ENCODE peak calls at places on chromosomes 4 and X, in five cellular contexts. H, Q, V, F and L are unnamed samples. For H3K4me1, the result is how much of the 10 kb centered on the place peaks cover.

GRCh38 chr4:155119006-155119405 is 89.4 kb upstream of the NPY2R start:
- DNase-seq in H (no peak), Q (no peak), V (no peak), F (no peak), L (no peak)

GRCh38 chrX:120463241-120463640 is 5.9 kb downstream of the LAMP2 start:
- DNase-seq in H (no peak), Q (peak), V (no peak), F (no peak), L (no peak)

GRCh38 chrX:106964290-106964689 is 35.7 kb downstream of the MORC4 start:
- DNase-seq in H (no peak), Q (no peak), V (no peak), F (no peak), L (no peak)

GRCh38 chrX:3631196-3631595 is 82.3 kb downstream of the PRKX start:
- DNase-seq in H (no peak), Q (no peak), V (no peak), F (no peak), L (no peak)

GRCh38 chrX:13373807-13374187 is 53.9 kb upstream of the ATXN3L start:
- DNase-seq in H (no peak), Q (peak), V (no peak), F (no peak), L (no peak)

GRCh38 chrX:135531813-135532212 is 11.4 kb downstream of the INTS6L start:
- DNase-seq in H (no peak), Q (no peak), V (no peak), F (no peak), L (no peak)

GRCh38 chr4:52545099-52546069 is 113.7 kb downstream of the USP46 start:
- DNase-seq in H (peak), Q (peak), V (peak), F (peak), L (peak)

GRCh38 chr4:128355301-128355700 is 67.7 kb upstream of the PGRMC2 start:
- DNase-seq in H (no peak), Q (no peak), V (peak), F (peak), L (peak)

GRCh38 chrX:11787564-11787963 is 29.5 kb downstream of the MSL3 start:
- DNase-seq in H (no peak), Q (peak), V (peak), F (peak), L (peak)

GRCh38 chrX:54442790-54443189 is 2.6 kb downstream of the TSR2 start:
- DNase-seq in H (no peak), Q (no peak), V (no peak), F (no peak), L (no peak)

GRCh38 chr4:121998024-121998423 is 46.2 kb upstream of the TRPC3 start:
- DNase-seq in H (no peak), Q (no peak), V (no peak), F (no peak), L (no peak)

GRCh38 chr4:169160825-169161224 is 109.9 kb downstream of the SH3RF1 start:
- DNase-seq in H (no peak), Q (no peak), V (no peak), F (no peak), L (no peak)

GRCh38 chr4:153260553-153261306 is 56.5 kb downstream of the TRIM2 start:
- DNase-seq in H (no peak), Q (peak), V (no peak), F (no peak), L (peak)

GRCh38 chr4:149914101-149914500 is 98.5 kb upstream of the IQCM start:
- DNase-seq in H (no peak), Q (no peak), V (no peak), F (no peak), L (no peak)

GRCh38 chrX:41732260-41732659 is 8.3 kb downstream of the GPR82 start:
- DNase-seq in H (no peak), Q (no peak), V (no peak), F (no peak), L (no peak)

GRCh38 chr4:148253748-148254147 is 188.5 kb downstream of the NR3C2 start:
- DNase-seq in H (no peak), Q (no peak), V (no peak), F (no peak), L (no peak)

GRCh38 chrX:79081895-79082512 is 62.5 kb upstream of the GPR174 start:
- DNase-seq in H (peak), Q (peak), V (peak), F (peak), L (peak)

GRCh38 chr4:163662761-163663160 is 168.3 kb downstream of the TMA16 start:
- DNase-seq in H (no peak), Q (no peak), V (no peak), F (no peak), L (no peak)
- H3K4me1 ChIP-seq in H (under half), Q (under half), V (under half), F (under half), L (under half)

DNA sequence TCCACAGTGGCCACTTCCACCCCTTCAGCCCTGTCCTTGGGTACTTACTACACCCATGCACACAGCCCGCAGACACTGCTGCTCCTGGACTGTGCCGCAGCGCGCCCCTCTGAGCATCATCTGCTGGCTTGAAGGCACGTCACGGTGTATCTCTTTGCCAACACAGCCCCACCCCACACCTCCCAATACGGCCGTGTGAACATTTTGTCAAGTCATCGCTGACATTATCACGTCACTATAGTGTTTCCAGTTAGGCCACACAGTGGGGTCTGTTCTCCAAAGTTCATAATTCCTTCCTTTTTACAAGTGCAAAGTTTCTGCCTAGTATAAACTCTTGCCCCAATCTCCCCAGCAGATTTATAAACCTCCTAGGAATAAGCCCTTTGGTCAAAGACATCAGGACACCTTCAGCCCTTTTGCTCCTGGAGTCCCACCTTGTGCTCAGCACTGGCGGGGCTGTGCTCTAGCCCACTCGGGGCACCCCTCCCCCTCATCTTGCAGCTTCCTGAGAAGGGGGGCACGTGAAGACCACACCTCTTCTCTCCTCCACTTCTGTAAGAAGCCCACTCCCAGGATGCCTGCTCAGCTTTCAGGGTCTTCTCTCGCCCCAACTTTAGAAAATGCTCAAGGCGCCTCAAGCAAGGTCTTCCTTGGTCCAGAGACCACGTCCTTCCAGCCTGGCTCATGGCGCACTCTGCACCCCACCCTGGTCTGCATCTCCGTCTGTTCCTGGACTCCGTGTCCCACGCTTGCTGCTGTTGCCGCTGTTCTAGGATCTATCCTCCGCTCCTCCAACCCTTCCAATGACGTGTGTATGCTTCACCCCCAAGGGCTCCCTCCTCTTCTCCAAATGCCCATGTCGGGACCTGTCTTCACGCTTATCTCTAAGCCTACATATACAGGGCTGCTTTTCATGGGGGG is 7.2 kb downstream of the FAM53A start:
- DNase-seq in H (no peak), Q (no peak), V (no peak), F (peak), L (no peak)
- TF ChIP-seq RCOR1 in H (no peak), Q (no peak), V (no peak), F (peak), L (no peak)

GRCh38 chr4:61296115-61296514 is 96.0 kb downstream of the ADGRL3 start:
- DNase-seq in H (no peak), Q (no peak), V (no peak), F (no peak), L (no peak)

GRCh38 chr4:61298178-61298740 is 98.1 kb downstream of the ADGRL3 start:
- DNase-seq in H (no peak), Q (no peak), V (no peak), F (no peak), L (no peak)

GRCh38 chr4:61294001-61294400 is 93.9 kb downstream of the ADGRL3 start:
- DNase-seq in H (no peak), Q (no peak), V (no peak), F (no peak), L (no peak)

DNA sequence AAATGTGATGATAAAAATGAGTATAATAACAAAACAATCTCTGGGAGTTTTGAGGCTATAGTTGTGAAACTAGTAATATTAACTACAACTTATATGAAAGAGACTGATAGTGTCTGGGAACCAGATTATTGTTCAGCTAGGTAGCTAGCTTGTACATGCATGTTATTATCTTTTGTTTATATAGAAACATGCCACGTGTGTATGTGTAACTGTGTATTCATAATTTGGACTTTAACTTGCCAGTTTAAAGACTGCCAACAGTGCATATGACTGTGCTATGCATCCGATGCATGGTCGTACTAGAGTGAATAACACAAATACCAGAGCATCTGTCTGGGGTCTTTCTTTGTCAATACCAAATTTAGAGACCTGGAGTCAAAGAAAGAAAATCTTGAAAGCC is 92.2 kb downstream of the ADGRL3 start:
- DNase-seq in H (no peak), Q (no peak), V (no peak), F (no peak), L (no peak)
- H3K4me1 ChIP-seq in H (under half), Q (under half), V (under half), F (under half), L (under half)

DNA sequence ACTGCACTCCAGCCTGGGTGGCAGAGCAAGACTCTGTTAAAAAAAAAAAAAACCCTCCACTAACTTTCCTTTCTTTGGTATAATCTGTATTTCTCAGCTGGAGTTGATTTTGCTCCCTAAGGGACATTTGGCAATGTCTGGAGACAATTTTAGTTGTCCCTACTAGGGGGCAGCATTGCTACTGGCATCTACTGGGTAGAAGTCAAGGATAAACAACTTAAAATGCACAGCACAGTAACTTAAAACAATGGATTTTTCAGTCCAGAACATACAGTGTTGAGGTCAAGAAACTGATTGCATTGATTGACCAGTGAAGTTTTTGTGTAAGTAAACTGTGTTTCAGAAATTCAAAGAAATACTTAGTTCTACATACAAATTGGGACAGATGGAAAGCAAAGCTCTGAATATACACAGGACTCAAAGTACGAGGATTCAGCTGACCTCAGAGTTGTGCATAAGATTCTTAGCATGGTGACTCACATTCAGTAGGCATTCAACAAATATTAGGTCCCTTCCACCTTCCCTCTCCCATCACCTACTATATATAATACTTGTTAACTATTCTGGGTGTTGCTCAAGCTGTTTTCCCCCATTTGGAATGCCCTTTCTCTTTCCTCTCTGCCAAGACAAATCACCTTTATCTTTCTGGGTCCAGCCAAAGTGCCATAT is 8.8 kb downstream of the DDX53 start:
- DNase-seq in H (no peak), Q (peak), V (peak), F (no peak), L (peak)
- TF ChIP-seq RCOR1 in H (no peak), Q (no peak), V (no peak), F (no peak), L (no peak)

GRCh38 chr4:142347241-142347640 is 498.9 kb downstream of the INPP4B start:
- DNase-seq in H (no peak), Q (peak), V (no peak), F (no peak), L (no peak)

GRCh38 chr4:142341286-142341685 is 504.8 kb downstream of the INPP4B start:
- DNase-seq in H (no peak), Q (no peak), V (no peak), F (no peak), L (no peak)

GRCh38 chr4:142348489-142349076 is 497.5 kb downstream of the INPP4B start:
- DNase-seq in H (no peak), Q (no peak), V (no peak), F (no peak), L (no peak)

GRCh38 chr4:142350886-142351285 is 495.2 kb downstream of the INPP4B start:
- DNase-seq in H (no peak), Q (peak), V (no peak), F (no peak), L (no peak)

DNA sequence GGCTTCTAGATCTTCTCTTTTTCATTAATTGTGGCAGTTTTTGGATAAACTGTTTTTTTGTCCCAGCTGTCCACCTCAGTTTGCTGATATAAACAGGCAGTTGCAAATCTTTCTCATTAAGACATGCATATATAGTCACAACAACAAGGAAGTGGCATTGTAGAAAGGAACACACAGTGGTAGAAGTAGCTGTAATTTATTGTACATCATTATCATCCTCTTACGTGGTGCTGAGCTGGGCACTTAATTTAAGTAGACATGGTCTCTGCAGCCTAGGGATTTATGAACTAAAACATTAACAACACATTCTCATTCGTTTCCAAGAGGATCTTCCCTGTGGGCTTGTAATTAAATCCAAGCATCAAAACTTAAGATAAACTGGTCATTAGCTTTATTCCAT is 500.2 kb downstream of the INPP4B start:
- DNase-seq in H (no peak), Q (no peak), V (no peak), F (no peak), L (no peak)
- H3K4me1 ChIP-seq in H (under half), Q (under half), V (under half), F (under half), L (under half)

GRCh38 chr4:179871726-179872125 is 2371.5 kb upstream of the TENM3 start:
- DNase-seq in H (no peak), Q (no peak), V (no peak), F (no peak), L (no peak)
- TF ChIP-seq RCOR1 in H (no peak), Q (no peak), V (no peak), F (no peak), L (no peak)

GRCh38 chr4:25879991-25880641 is 17.3 kb upstream of the SEL1L3 start:
- DNase-seq in H (no peak), Q (peak), V (no peak), F (no peak), L (no peak)

GRCh38 chr4:25881187-25881586 is 18.4 kb upstream of the SEL1L3 start:
- DNase-seq in H (no peak), Q (no peak), V (no peak), F (no peak), L (no peak)

GRCh38 chr4:25879587-25879986 is 16.8 kb upstream of the SEL1L3 start:
- DNase-seq in H (no peak), Q (no peak), V (no peak), F (no peak), L (no peak)

GRCh38 chr4:25878676-25879075 is 15.9 kb upstream of the SEL1L3 start:
- DNase-seq in H (no peak), Q (no peak), V (no peak), F (no peak), L (no peak)

DNA sequence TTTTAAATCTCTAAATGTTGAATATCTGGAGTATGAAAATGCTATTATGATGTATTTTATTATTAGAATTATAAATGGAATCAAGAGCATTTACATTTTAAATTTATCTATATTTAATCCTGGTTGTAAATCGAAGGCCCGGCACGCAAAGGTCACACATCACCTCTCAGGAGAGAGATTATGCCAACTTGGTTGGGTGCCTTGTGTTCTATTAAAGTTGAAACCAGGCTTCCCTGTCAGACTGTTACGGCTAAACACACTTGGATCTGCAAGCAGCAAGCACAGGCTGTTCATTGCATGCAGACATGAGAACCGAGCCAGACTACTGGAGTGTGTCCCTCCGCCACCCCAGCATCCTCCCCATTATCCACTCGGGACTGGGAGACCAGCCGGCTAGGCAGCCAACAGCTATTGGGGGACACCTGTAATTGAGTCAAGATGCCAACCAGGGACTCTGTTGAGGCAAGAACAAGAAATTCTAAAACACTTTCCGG is 16.4 kb upstream of the SEL1L3 start:
- DNase-seq in H (no peak), Q (no peak), V (no peak), F (no peak), L (no peak)
- H3K4me1 ChIP-seq in H (half or more), Q (under half), V (under half), F (under half), L (under half)

GRCh38 chr4:145530189-145530588 is 48.5 kb downstream of the SMAD1 start:
- DNase-seq in H (no peak), Q (no peak), V (no peak), F (no peak), L (no peak)

GRCh38 chr4:145533011-145533410 is 51.4 kb downstream of the SMAD1 start:
- DNase-seq in H (no peak), Q (no peak), V (no peak), F (no peak), L (no peak)

GRCh38 chr4:145530662-145531061 is 49.0 kb downstream of the SMAD1 start:
- DNase-seq in H (no peak), Q (no peak), V (no peak), F (no peak), L (no peak)

GRCh38 chr4:145531791-145532190 is 50.1 kb downstream of the SMAD1 start:
- DNase-seq in H (no peak), Q (no peak), V (no peak), F (no peak), L (no peak)

DNA sequence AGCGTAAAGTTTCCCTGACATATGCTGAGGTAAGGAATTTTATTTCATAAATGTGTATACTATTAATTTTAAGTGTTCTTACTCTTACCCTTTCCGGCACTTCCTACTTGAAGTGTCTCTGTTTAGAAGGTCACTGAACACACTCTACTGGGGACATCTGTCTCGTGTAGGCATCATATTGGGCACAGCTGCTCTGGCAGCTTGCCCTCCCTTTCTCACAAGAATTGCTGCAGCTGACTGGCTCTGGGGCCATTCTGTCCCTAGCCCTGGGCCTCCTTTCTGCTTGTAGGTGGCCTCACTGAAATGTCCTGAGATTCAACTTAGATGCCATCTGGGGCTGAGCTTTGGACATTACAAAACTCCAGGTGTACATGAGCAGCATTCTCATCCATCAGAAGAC is 49.5 kb downstream of the SMAD1 start:
- DNase-seq in H (no peak), Q (no peak), V (no peak), F (no peak), L (peak)
- TF ChIP-seq RCOR1 in H (no peak), Q (no peak), V (no peak), F (no peak), L (no peak)

GRCh38 chr4:165379662-165380061 is 854 bp downstream of the CPE start:
- DNase-seq in H (no peak), Q (no peak), V (no peak), F (no peak), L (peak)
- H3K4me1 ChIP-seq in H (under half), Q (under half), V (under half), F (under half), L (under half)